ENCODE peak calls at places on chromosome 7, in six cellular contexts. J is GM04504; Y is CD8-positive, alpha-beta memory T cell; U is stimulated activated CD4-positive, alpha-beta T cell treated with anti-CD3 and anti-CD28 coated beads, Interleukin-1b, Interleukin-23, amount 100 ng/mL, for 4 hours; S is activated CD8-positive, alpha-beta T cell treated with anti-CD3 and anti-CD28 coated beads, Interleukin-2, amount 10 ng/mL, durations not matched to agents 7 days and 5 days; Q is coronary artery. T is an unnamed sample.

GRCh38 chr7:111845853-111846252 is 283.6 kb upstream of the IMMP2L start:
- DNase-seq in J (no peak), Y (no peak), U (no peak), S (no peak), Q (no peak), T (no peak)

GRCh38 chr7:145106001-145106400 is 270.1 kb upstream of the TPK1 start:
- DNase-seq in J (no peak), Y (no peak), U (no peak), S (no peak), Q (no peak), T (no peak)

GRCh38 chr7:116030626-116031276 is at the start of gene TFEC:
- DNase-seq in J (no peak), Y (no peak), U (no peak), S (no peak), Q (no peak), T (no peak)

GRCh38 chr7:36284470-36284869 is 105.2 kb upstream of the ANLN start:
- DNase-seq in J (no peak), Y (no peak), U (no peak), S (no peak), Q (no peak), T (no peak)

GRCh38 chr7:45943986-45944385 is 22.9 kb upstream of the IGFBP3 start:
- DNase-seq in J (no peak), Y (no peak), U (no peak), S (no peak), Q (no peak), T (no peak)

GRCh38 chr7:159098795-159099194 is 45.9 kb downstream of the VIPR2 start:
- DNase-seq in J (no peak), Y (no peak), U (no peak), S (no peak), Q (peak; percentile 85), T (no peak)

GRCh38 chr7:105840981-105841749 is 35.2 kb downstream of the ATXN7L1 start:
- DNase-seq in J (no peak), Y (no peak), U (no peak), S (no peak), Q (no peak), T (no peak)

GRCh38 chr7:117019786-117020604 is 66.7 kb downstream of the ST7 start:
- DNase-seq in J (peak; percentile 54), Y (no peak), U (no peak), S (no peak), Q (peak; percentile 78), T (no peak)

GRCh38 chr7:129188372-129188891 is at the start of gene SMO:
- DNase-seq in J (no peak), Y (no peak), U (no peak), S (no peak), Q (no peak), T (no peak)

GRCh38 chr7:2387897-2388636 is 15.3 kb upstream of the CHST12 start:
- DNase-seq in J (no peak), Y (no peak), U (no peak), S (no peak), Q (no peak), T (no peak)

GRCh38 chr7:1668486-1668931 is 1.6 kb upstream of the ELFN1 start:
- DNase-seq in J (no peak), Y (no peak), U (no peak), S (no peak), Q (peak; percentile 70), T (no peak)

GRCh38 chr7:75039166-75039565 is 34.4 kb downstream of the RCC1L start:
- DNase-seq in J (no peak), Y (no peak), U (no peak), S (no peak), Q (no peak), T (no peak)

GRCh38 chr7:71974611-71975010 is 437.5 kb downstream of the CALN1 start:
- DNase-seq in J (no peak), Y (no peak), U (no peak), S (no peak), Q (no peak), T (no peak)

GRCh38 chr7:107201795-107202450 is 33.1 kb downstream of the HBP1 start:
- DNase-seq in J (no peak), Y (no peak), U (no peak), S (peak; percentile 29), Q (no peak), T (no peak)

GRCh38 chr7:115516341-115516740 is 514.2 kb downstream of the TFEC start:
- DNase-seq in J (no peak), Y (no peak), U (no peak), S (no peak), Q (no peak), T (no peak)

GRCh38 chr7:77980087-77980713 is 181.6 kb downstream of the PHTF2 start:
- DNase-seq in J (no peak), Y (no peak), U (no peak), S (no peak), Q (no peak), T (no peak)

GRCh38 chr7:99789441-99790070 is 5.6 kb upstream of the CYP3A4 start:
- DNase-seq in J (peak; percentile 15), Y (no peak), U (no peak), S (no peak), Q (no peak), T (no peak)

GRCh38 chr7:94352854-94353253 is 41.8 kb upstream of the COL1A2 start:
- DNase-seq in J (no peak), Y (no peak), U (no peak), S (no peak), Q (no peak), T (no peak)

GRCh38 chr7:152436279-152437147 is 710 bp upstream of the KMT2C start:
- DNase-seq in J (peak; percentile 83), Y (peak; percentile 86), U (peak; percentile 90), S (peak; percentile 90), Q (peak; percentile 96), T (peak; percentile 84)

GRCh38 chr7:45181991-45182855 is 24.6 kb downstream of the RAMP3 start:
- DNase-seq in J (no peak), Y (no peak), U (no peak), S (no peak), Q (no peak), T (no peak)

GRCh38 chr7:79453558-79454324 is at the start of gene MAGI2:
- DNase-seq in J (peak; percentile 67), Y (no peak), U (no peak), S (no peak), Q (peak; percentile 93), T (no peak)

GRCh38 chr7:113113912-113114311 is 4.4 kb downstream of the SMIM30 start:
- DNase-seq in J (no peak), Y (no peak), U (no peak), S (no peak), Q (no peak), T (no peak)

GRCh38 chr7:69598081-69598486 is at the start of gene AUTS2:
- DNase-seq in J (peak; percentile 56), Y (peak; percentile 53), U (peak; percentile 27), S (peak; percentile 43), Q (peak; percentile 90), T (peak; percentile 31)

GRCh38 chr7:17548014-17548653 is 249.7 kb downstream of the AHR start:
- DNase-seq in J (no peak), Y (no peak), U (no peak), S (no peak), Q (no peak), T (no peak)

T was measured in activated T-helper 2 cell treated with anti-CD3 and anti-CD28 coated beads, Interferon-gamma antibody, Interleukin-2, Interleukin-4, amounts not matched to agents 10 μg/mL and 5 μg/mL and 100 μg/mL, durations not matched to agents 14 hours and 24 hours and 36 hours.